ENCODE peak calls at places on chromosome 18, in nine cellular contexts. T is HFFc6; F is HuH-7; W is activated naive CD8-positive, alpha-beta T cell treated with anti-CD3 and anti-CD28 coated beads for 36 hours; Z is central memory CD4-positive, alpha-beta T cell; R is T-helper 22 cell; K is fibroblast of mammary gland; B is NT2/D1; Q is HFF-Myc. H is an unnamed sample.
A peak's percentile ranks its signal among the peaks of the same experiment; 100 is the strongest.

GRCh38 chr18:57438669-57439616 is 3.8 kb downstream of the ONECUT2 start:
- DNase-seq in T (no peak), F (peak; percentile 36), W (no peak), Z (no peak), R (no peak), K (no peak), B (no peak), Q (no peak), H (no peak)

GRCh38 chr18:59353079-59353680 is 5.9 kb downstream of the LMAN1 start:
- DNase-seq in T (no peak), F (no peak), W (no peak), Z (no peak), R (no peak), K (no peak), B (no peak), Q (no peak), H (no peak)

GRCh38 chr18:62460851-62461300 is 61.9 kb upstream of the ZCCHC2 start:
- DNase-seq in T (no peak), F (peak; percentile 38), W (no peak), Z (no peak), R (no peak), K (peak; percentile 52), B (no peak), Q (no peak), H (no peak)

GRCh38 chr18:76968073-76968472 is 145.7 kb downstream of the ZNF236 start:
- DNase-seq in T (no peak), F (no peak), W (no peak), Z (no peak), R (no peak), K (no peak), B (peak; percentile 59), Q (no peak), H (no peak)

GRCh38 chr18:48222118-48222517 is 187.1 kb downstream of the ZBTB7C start:
- DNase-seq in T (no peak), F (no peak), W (no peak), Z (peak; percentile 23), R (no peak), K (peak; percentile 56), B (no peak), Q (no peak), H (no peak)

GRCh38 chr18:59008302-59008974 is 131.2 kb upstream of the SEC11C start:
- DNase-seq in T (peak; percentile 69), F (no peak), W (no peak), Z (no peak), R (no peak), K (peak; percentile 72), B (peak; percentile 11), Q (peak; percentile 63), H (peak; percentile 92)

GRCh38 chr18:48868468-48869466 is 82.0 kb downstream of the SMAD7 start:
- DNase-seq in T (no peak), F (peak; percentile 48), W (peak; percentile 41), Z (no peak), R (no peak), K (peak; percentile 17), B (no peak), Q (no peak), H (no peak)

GRCh38 chr18:59446012-59446411 is 86.9 kb upstream of the LMAN1 start:
- DNase-seq in T (peak; percentile 5), F (no peak), W (no peak), Z (no peak), R (no peak), K (peak; percentile 54), B (no peak), Q (no peak), H (no peak)

GRCh38 chr18:37714621-37715020 is 149.0 kb upstream of the CELF4 start:
- DNase-seq in T (no peak), F (no peak), W (no peak), Z (no peak), R (no peak), K (no peak), B (no peak), Q (no peak), H (no peak)

GRCh38 chr18:49023281-49023937 is 72.6 kb upstream of the SMAD7 start:
- DNase-seq in T (no peak), F (no peak), W (no peak), Z (no peak), R (no peak), K (no peak), B (no peak), Q (no peak), H (no peak)

GRCh38 chr18:71362140-71362539 is 1073.3 kb downstream of the SOCS6 start:
- DNase-seq in T (no peak), F (no peak), W (no peak), Z (no peak), R (no peak), K (no peak), B (no peak), Q (no peak), H (no peak)

GRCh38 chr18:55280515-55280914 is 307.5 kb downstream of the TCF4 start:
- DNase-seq in T (no peak), F (no peak), W (no peak), Z (no peak), R (no peak), K (peak; percentile 41), B (no peak), Q (no peak), H (no peak)

GRCh38 chr18:67813380-67814028 is 297.0 kb upstream of the DSEL start:
- DNase-seq in T (no peak), F (no peak), W (no peak), Z (no peak), R (no peak), K (no peak), B (no peak), Q (no peak), H (no peak)

GRCh38 chr18:46622451-46622850 is 34.6 kb downstream of the LOXHD1 start:
- DNase-seq in T (no peak), F (no peak), W (no peak), Z (no peak), R (no peak), K (no peak), B (no peak), Q (no peak), H (no peak)

GRCh38 chr18:3867768-3868445 is 417.9 kb downstream of the TGIF1 start:
- DNase-seq in T (no peak), F (no peak), W (no peak), Z (no peak), R (no peak), K (peak; percentile 47), B (no peak), Q (no peak), H (no peak)

H was measured in RCC 7860.